ENCODE peak calls at places on chromosomes 6 and 20, in ten cellular contexts. M is Caco-2, Q is GM06990, N is AG09309, T is dorsolateral prefrontal cortex, U is endothelial cell, W is hepatocyte, V is colonic mucosa, L is retinal pigment epithelial cell, A is cardiac fibroblast. J is an unnamed sample.

GRCh38 chr6:20915150-20915549 is 380.9 kb downstream of the CDKAL1 start:
- DNase-seq in V (no peak), W (no peak), Q (no peak), A (no peak), U (no peak), M (no peak), N (no peak), L (no peak), T (no peak), J (no peak)

GRCh38 chr20:57716202-57716601 is 6.4 kb upstream of the PMEPA1 start:
- DNase-seq in A (peak), Q (no peak), W (no peak), N (no peak), V (no peak), L (no peak), T (no peak), U (no peak), M (no peak), J (no peak)

GRCh38 chr6:138088307-138088744 is 18.9 kb downstream of the PERP start:
- DNase-seq in V (peak), T (no peak), U (no peak), A (peak), N (peak), M (no peak), L (no peak), W (peak), Q (no peak), J (no peak)

GRCh38 chr6:45946887-45947286 is 68.8 kb downstream of the CLIC5 start:
- DNase-seq in T (no peak), V (no peak), L (no peak), N (no peak), Q (no peak), A (peak), W (no peak), M (no peak), U (no peak), J (no peak)

GRCh38 chr6:2110504-2110903 is 134.9 kb downstream of the GMDS start:
- DNase-seq in V (no peak), N (no peak), M (no peak), T (no peak), U (no peak), Q (peak), L (no peak), W (no peak), A (peak), J (no peak)

GRCh38 chr6:15386756-15387112 is 140.9 kb downstream of the JARID2 start:
- DNase-seq in A (no peak), L (no peak), W (no peak), Q (no peak), V (no peak), T (no peak), M (no peak), U (no peak), N (no peak), J (no peak)

GRCh38 chr6:26020983-26021349 is 58.4 kb downstream of the TRIM38 start:
- DNase-seq in U (peak), N (no peak), T (peak), V (peak), M (peak), Q (no peak), W (peak), L (no peak), A (peak), J (no peak)

GRCh38 chr20:50305636-50306477 is 115.2 kb downstream of the CEBPB start:
- DNase-seq in T (no peak), L (no peak), W (peak), V (peak), U (no peak), N (no peak), Q (no peak), A (peak), M (peak), J (no peak)

GRCh38 chr6:106519460-106520394 is 109.6 kb downstream of the RTN4IP1 start:
- DNase-seq in Q (peak), V (no peak), M (no peak), U (no peak), T (no peak), N (peak), W (peak), L (peak), A (peak), J (no peak)

GRCh38 chr6:52389626-52390360 is 27.8 kb downstream of the PAQR8 start:
- DNase-seq in W (peak), A (peak), U (no peak), Q (peak), M (no peak), V (peak), N (no peak), L (no peak), T (peak), J (no peak)
- TF ChIP-seq CTCF in W (no peak), A (no peak), U (no peak), Q (no peak), M (no peak), V (no peak), N (no peak), L (peak), T (no peak), J (no peak)

DNA sequence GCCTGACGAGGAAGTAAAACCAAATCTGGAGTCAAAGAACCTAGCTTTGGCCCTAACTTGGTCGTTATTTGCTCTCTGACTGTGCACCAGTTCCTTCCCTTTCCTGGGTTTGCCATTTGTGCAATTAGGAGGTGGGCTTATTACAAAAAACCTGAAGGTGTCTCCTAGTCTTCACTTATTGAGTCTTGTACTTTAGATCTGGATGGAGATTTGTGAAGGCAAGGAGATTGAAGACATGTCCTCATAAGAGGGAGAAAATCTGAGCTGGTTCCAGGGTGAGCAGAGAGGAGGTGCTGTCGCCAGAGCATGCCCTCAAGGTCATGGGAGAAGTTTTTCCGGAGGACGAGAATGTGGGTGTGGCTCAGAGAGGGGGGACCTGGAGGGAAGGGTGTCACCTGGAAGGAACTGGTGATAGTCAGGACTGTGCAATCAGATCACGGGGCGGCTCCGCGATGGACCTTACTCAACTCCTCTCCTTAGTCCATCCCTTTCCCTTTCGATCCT is 703 bp upstream of the ACSS2 start:
- DNase-seq in L (no peak), A (no peak), T (no peak), V (no peak), W (no peak), M (no peak), U (no peak), N (no peak), Q (no peak), J (no peak)
- TF ChIP-seq CTCF in L (peak), A (peak), T (peak), V (peak), W (peak), M (peak), U (no peak), N (no peak), Q (peak), J (no peak)

DNA sequence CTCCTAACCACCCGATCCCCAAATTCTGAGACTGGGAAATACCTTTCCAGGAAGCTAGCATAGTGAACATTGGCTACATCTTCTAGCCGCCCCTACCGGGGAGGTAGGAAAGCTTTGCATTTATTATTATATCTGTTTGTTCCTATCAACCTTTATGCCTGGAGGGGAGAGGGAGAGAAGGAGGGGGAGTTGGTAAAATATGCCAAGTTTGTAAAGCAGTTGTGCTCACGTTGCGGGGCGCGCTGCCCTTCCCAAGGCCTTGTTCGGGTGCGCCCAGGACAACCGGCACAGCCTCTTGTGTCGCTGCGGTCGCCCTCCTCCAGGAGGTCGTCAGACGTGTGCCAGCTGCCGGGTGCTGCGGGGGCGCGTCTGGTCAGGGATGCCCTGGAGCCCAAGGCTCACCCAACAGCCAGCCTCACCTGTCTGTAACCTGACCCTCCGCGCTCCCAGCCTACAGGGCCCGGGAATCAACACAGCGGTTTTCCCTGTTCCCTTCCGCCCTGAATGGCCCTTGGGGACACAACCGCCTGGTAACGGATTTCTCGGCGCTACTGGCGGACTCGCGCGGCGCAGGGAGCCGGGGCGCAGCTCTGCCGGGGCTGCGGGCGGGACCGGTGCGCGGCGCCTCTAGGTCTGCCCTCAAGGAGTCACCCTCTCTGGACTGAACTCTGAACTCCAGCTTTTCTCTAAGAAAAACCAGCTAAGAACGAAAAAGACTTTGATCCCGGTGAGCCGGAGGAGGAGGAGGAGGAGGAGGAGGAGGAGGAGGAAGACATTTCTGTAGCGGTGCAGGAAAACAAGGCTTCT is 1.1 kb upstream of the OVOL2 start:
- DNase-seq in T (no peak), A (no peak), Q (no peak), N (no peak), W (peak), L (no peak), M (peak), U (peak), V (peak), J (no peak)
- TF ChIP-seq CTCF in T (no peak), A (no peak), Q (no peak), N (no peak), W (no peak), L (no peak), M (no peak), U (no peak), V (no peak), J (no peak)

GRCh38 chr20:64136004-64136710 is 28.1 kb upstream of the MYT1 start:
- DNase-seq in N (no peak), M (peak), U (no peak), W (no peak), V (no peak), L (no peak), Q (no peak), T (no peak), A (no peak), J (no peak)

GRCh38 chr20:64131406-64131805 is 24.0 kb upstream of the NPBWR2 start:
- DNase-seq in W (no peak), N (no peak), U (no peak), A (peak), Q (no peak), L (no peak), M (peak), T (peak), V (peak), J (no peak)

GRCh38 chr20:64137598-64138031 is 26.6 kb upstream of the MYT1 start:
- DNase-seq in T (no peak), M (peak), L (no peak), N (no peak), U (no peak), W (no peak), V (no peak), A (no peak), Q (no peak), J (no peak)

GRCh38 chr20:64130876-64131275 is 23.5 kb upstream of the NPBWR2 start:
- DNase-seq in N (no peak), L (no peak), V (no peak), U (no peak), Q (no peak), W (no peak), A (no peak), T (no peak), M (peak), J (no peak)

DNA sequence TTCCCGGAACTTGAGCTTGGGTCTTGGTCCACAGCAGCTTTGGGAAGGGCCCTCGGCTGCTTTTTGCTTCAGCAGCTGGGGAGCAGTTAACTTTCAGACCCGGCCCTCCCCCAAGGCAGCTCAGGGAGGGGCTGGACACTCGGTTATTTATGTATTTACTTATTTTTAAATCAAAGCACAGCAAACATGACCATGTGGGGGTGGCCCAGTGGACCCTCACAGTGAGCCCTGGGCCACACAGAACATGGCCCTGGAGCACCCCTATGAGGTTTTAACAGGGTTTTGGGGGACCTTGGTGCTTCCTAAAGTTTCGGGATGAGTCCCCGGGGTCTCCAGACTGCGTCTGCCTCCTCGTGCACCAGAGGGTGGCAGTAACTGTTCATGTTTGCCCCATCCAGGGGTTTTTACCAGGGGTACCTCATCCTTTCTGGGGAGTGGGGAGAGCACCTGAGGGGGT is 26.6 kb upstream of the NPBWR2 start:
- DNase-seq in Q (no peak), N (no peak), M (peak), A (no peak), W (no peak), T (no peak), U (no peak), L (no peak), V (no peak), J (no peak)
- TF ChIP-seq CTCF in Q (peak), N (peak), M (peak), A (peak), W (peak), T (no peak), U (no peak), L (peak), V (no peak), J (peak)

DNA sequence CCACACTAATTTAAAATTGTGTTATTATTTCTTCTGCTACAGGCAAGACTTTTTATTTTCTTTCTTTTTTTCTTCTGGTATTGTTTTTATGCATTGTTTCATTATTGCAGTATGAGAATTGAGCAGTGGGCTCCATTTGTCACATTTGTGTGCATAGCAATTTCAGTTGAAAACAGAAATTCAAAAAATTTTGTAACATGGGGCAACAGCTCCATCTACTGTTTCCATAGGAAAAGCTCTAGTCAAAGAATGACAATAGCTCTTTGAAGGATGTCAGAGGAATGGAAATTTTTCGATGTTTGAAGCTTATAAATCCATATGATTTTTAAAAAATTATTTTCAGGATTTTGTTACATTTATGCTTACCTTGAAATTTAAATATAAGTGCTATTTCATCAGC is 194.7 kb downstream of the COL9A1 start:
- DNase-seq in W (peak), Q (no peak), L (no peak), U (peak), A (peak), M (no peak), T (peak), V (no peak), N (no peak), J (no peak)
- TF ChIP-seq CTCF in W (peak), Q (peak), L (peak), U (peak), A (peak), M (peak), T (peak), V (peak), N (peak), J (peak)

DNA sequence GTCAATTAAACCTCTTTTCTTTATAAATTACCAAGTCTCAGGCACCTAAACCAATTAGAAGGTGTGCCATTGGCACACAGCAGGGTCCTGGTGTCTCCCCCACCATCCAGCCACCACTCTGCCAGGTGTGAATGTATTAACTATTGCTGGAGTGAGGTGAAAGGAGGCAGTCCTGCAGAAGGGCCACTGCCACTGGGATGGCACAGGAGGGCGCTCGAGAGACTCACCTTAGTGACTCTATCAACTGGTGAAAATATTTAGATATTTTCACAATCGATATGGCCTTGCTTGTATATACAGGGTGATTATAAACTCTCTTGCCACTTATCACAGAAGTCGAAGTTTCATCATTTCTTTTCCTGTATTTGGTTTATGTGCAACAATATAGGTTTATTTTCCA is 145.6 kb upstream of the ESR1 start:
- DNase-seq in V (no peak), Q (no peak), N (no peak), L (no peak), M (no peak), W (no peak), A (no peak), T (no peak), U (peak), J (no peak)
- TF ChIP-seq CTCF in V (no peak), Q (peak), N (peak), L (peak), M (no peak), W (no peak), A (peak), T (no peak), U (no peak), J (peak)

DNA sequence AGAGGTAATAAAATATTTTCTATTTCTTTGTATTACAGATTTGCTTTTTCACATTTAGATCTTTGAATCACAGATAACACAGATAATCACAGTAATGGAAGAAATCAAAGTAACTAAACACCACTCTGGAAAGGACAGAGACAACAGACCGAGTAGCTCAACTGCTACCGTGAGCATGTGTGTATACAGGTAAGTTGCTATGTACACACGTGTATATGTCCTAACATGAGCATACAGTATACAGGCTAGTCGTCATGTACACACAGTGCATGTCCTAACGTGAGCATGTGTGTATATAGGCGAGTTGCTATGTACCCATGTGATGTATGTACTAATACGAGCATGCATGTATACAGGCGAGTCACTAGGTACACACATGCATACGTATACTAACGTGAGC is 379.0 kb downstream of the THBS2 start:
- DNase-seq in N (no peak), W (no peak), T (no peak), U (no peak), A (no peak), Q (no peak), M (no peak), L (no peak), V (no peak), J (no peak)
- TF ChIP-seq CTCF in N (no peak), W (no peak), T (no peak), U (no peak), A (no peak), Q (no peak), M (no peak), L (no peak), V (no peak), J (no peak)

GRCh38 chr6:43011207-43011606 is 2.5 kb downstream of the MEA1 start:
- DNase-seq in U (no peak), V (no peak), T (no peak), Q (no peak), N (no peak), A (no peak), W (no peak), M (no peak), L (no peak), J (no peak)

GRCh38 chr6:43012364-43012763 is 1.4 kb downstream of the MEA1 start:
- DNase-seq in N (no peak), Q (no peak), W (no peak), U (no peak), L (no peak), A (no peak), M (no peak), V (no peak), T (no peak), J (no peak)

GRCh38 chr6:43006251-43006650 is 7.5 kb downstream of the MEA1 start:
- DNase-seq in T (no peak), L (no peak), W (no peak), M (no peak), V (no peak), N (no peak), A (no peak), U (no peak), Q (no peak), J (no peak)

GRCh38 chr6:43007126-43007525 is 6.6 kb downstream of the MEA1 start:
- DNase-seq in V (no peak), N (no peak), W (no peak), M (no peak), A (no peak), Q (no peak), T (no peak), L (no peak), U (no peak), J (no peak)

GRCh38 chr6:43009124-43009523 is 4.6 kb downstream of the MEA1 start:
- DNase-seq in M (peak), A (peak), L (no peak), W (peak), T (no peak), Q (no peak), U (peak), V (no peak), N (no peak), J (no peak)
- TF ChIP-seq CTCF in M (peak), A (peak), L (peak), W (peak), T (peak), Q (peak), U (no peak), V (peak), N (peak), J (peak)

DNA sequence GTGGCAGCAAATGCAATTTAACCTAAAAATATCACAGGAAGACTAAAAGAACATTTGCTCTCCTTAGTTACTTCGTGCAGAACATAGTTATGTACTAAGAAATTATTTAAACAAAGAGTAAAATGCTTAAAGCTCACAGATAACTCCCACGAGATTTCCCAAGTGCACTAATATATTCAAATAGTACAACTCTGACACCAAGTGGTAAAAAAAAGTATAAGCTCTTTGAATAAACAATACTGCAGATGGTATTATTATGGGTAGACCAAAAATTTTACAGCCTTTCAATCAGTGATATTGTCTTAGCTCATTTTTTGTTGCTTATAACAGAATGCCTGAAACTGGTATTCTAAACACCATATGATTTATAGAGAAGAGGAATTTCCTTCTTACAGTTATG is 52.8 kb upstream of the FILIP1 start:
- DNase-seq in M (no peak), W (no peak), Q (no peak), L (no peak), A (peak), U (no peak), T (no peak), V (no peak), N (no peak), J (no peak)
- TF ChIP-seq CTCF in M (no peak), W (peak), Q (peak), L (peak), A (peak), U (peak), T (peak), V (no peak), N (peak), J (peak)

GRCh38 chr6:7673063-7673536 is 52.8 kb upstream of the BMP6 start:
- DNase-seq in U (peak), V (peak), Q (peak), M (peak), W (peak), L (peak), T (no peak), N (peak), A (peak), J (no peak)
- TF ChIP-seq CTCF in U (no peak), V (no peak), Q (peak), M (no peak), W (no peak), L (peak), T (no peak), N (peak), A (no peak), J (no peak)

J was measured in D721Med.